ENCODE peak calls at places on chromosomes 13 and 19, in eight cellular contexts. U, H, I, C, S, A, J and M are unnamed samples.

GRCh38 chr19:18672606-18673337 is 10.7 kb upstream of the CRTC1 start:
- DNase-seq in U (no peak), H (no peak), A (peak), S (peak), I (peak), J (peak), C (peak), M (no peak)

GRCh38 chr19:55633866-55634265 is 6.9 kb upstream of the ZNF580 start:
- DNase-seq in C (no peak), H (no peak), I (no peak), J (no peak), A (no peak), U (no peak), S (no peak), M (no peak)

GRCh38 chr13:113659337-113659736 is 1.3 kb upstream of the ATP4B start:
- DNase-seq in J (no peak), H (no peak), A (no peak), I (no peak), C (no peak), U (no peak), S (no peak), M (no peak)

GRCh38 chr13:21074601-21075302 is 13.4 kb upstream of the LATS2 start:
- DNase-seq in A (peak), H (no peak), I (no peak), J (no peak), U (no peak), C (no peak), S (peak), M (no peak)

GRCh38 chr13:111219950-111220349 is 100.5 kb upstream of the TEX29 start:
- DNase-seq in I (no peak), C (no peak), J (no peak), S (no peak), H (no peak), U (no peak), A (no peak), M (no peak)

GRCh38 chr19:38977445-38978314 is 2.1 kb upstream of the FBXO17 start:
- DNase-seq in J (no peak), C (no peak), A (no peak), H (peak), U (no peak), S (no peak), I (no peak), M (no peak)

GRCh38 chr13:32135655-32136054 is 104.1 kb downstream of the FRY start:
- DNase-seq in J (no peak), H (peak), I (no peak), A (peak), S (no peak), C (no peak), U (no peak), M (no peak)

GRCh38 chr13:41496420-41497234 is 39.3 kb downstream of the RGCC start:
- DNase-seq in J (no peak), H (peak), A (peak), S (no peak), I (no peak), U (no peak), C (no peak), M (no peak)

GRCh38 chr13:30148171-30148754 is 159.1 kb downstream of the KATNAL1 start:
- DNase-seq in J (peak), U (no peak), S (no peak), C (no peak), I (no peak), A (no peak), H (no peak), M (no peak)

GRCh38 chr13:75871059-75871458 is 234.9 kb downstream of the LMO7 start:
- DNase-seq in S (no peak), J (no peak), C (no peak), U (no peak), A (no peak), H (no peak), I (no peak), M (no peak)
- H3K4me3 ChIP-seq in S (no peak), J (no peak), C (no peak), U (no peak), A (no peak), H (peak), I (peak), M (peak)

GRCh38 chr19:13033244-13033643 is 38.0 kb downstream of the NFIX start:
- DNase-seq in J (peak), I (no peak), H (no peak), A (no peak), C (no peak), S (no peak), U (no peak), M (no peak)
- TF ChIP-seq CTCF in J (peak), I (no peak), H (peak), A (peak), C (no peak), S (peak), U (no peak), M (no peak)

GRCh38 chr19:6773323-6773931 is 919 bp downstream of the VAV1 start:
- DNase-seq in J (peak), S (no peak), U (peak), A (no peak), C (no peak), I (peak), H (no peak), M (peak)
- H3K4me3 ChIP-seq in J (peak), S (no peak), U (peak), A (no peak), C (no peak), I (peak), H (no peak), M (peak)

GRCh38 chr19:3277649-3278048 is 53.2 kb downstream of the CELF5 start:
- DNase-seq in J (no peak), S (no peak), A (no peak), U (no peak), I (no peak), H (no peak), C (no peak), M (no peak)

GRCh38 chr19:3275068-3275582 is 50.7 kb downstream of the CELF5 start:
- DNase-seq in J (peak), S (no peak), I (no peak), H (no peak), A (no peak), U (no peak), C (no peak), M (no peak)

GRCh38 chr19:3274245-3275067 is 50.0 kb downstream of the CELF5 start:
- DNase-seq in I (no peak), J (no peak), A (no peak), S (no peak), U (no peak), H (no peak), C (no peak), M (no peak)

GRCh38 chr19:3276341-3276799 is 51.9 kb downstream of the CELF5 start:
- DNase-seq in U (no peak), S (no peak), A (no peak), J (peak), I (no peak), H (no peak), C (no peak), M (peak)

GRCh38 chr19:3275583-3276340 is 51.3 kb downstream of the CELF5 start:
- DNase-seq in S (peak), C (no peak), U (peak), I (peak), J (peak), H (peak), A (peak), M (peak)
- TF ChIP-seq CTCF in S (no peak), C (peak), U (no peak), I (no peak), J (peak), H (peak), A (no peak), M (no peak)

DNA sequence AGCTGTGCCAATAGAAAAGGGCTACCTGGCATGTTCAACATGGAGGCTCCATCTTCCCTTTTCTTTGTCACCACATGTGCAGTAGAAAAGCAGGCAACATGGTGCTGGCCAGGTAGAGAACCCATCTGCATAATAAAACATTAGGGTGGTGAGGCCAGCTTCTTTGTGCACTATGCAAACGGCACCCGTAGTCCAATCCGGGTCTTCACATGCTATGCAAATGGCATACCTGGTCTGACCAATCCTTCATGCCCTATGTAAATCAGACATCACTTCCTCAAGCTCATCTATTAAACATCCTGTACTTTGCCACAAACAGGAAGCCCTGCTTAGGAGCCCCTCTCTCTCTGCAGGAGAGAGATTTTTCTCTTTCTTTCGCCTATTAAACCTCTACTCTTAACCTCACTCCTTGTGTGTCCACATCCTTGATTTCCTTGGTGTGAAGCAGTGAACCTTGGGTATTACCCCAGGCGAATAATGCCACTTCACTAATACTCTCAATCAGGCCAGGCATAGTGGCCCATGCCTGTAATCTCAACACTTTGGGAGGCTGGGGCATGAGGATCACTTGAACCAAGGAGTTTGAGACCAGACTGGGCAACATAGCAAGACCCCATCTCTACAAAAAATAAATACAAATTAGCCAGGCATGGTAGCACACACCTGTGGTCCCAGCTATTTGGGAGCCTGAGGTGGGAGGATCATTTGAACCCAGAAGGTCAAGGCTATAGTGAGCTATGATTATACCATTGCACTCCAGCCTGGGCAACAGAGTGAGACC is 111.3 kb upstream of the MRI1 start:
- DNase-seq in C (no peak), U (no peak), S (no peak), I (no peak), H (no peak), J (peak), A (no peak), M (no peak)
- H3K4me3 ChIP-seq in C (no peak), U (no peak), S (no peak), I (no peak), H (no peak), J (no peak), A (no peak), M (no peak)

GRCh38 chr19:48810151-48810550 is 678 bp downstream of the BCAT2 start:
- DNase-seq in U (no peak), A (no peak), C (no peak), S (no peak), H (no peak), I (no peak), J (peak), M (no peak)

GRCh38 chr19:48813123-48813911 is 2.5 kb upstream of the BCAT2 start:
- DNase-seq in I (no peak), U (no peak), S (no peak), H (no peak), A (no peak), J (no peak), C (no peak), M (no peak)

GRCh38 chr19:48814895-48815294 is 4.1 kb upstream of the BCAT2 start:
- DNase-seq in S (no peak), H (no peak), A (no peak), U (no peak), I (no peak), C (no peak), J (no peak), M (no peak)

GRCh38 chr19:48815870-48816501 is 5.2 kb upstream of the BCAT2 start:
- DNase-seq in S (no peak), C (no peak), I (no peak), H (no peak), U (no peak), J (peak), A (no peak), M (no peak)

DNA sequence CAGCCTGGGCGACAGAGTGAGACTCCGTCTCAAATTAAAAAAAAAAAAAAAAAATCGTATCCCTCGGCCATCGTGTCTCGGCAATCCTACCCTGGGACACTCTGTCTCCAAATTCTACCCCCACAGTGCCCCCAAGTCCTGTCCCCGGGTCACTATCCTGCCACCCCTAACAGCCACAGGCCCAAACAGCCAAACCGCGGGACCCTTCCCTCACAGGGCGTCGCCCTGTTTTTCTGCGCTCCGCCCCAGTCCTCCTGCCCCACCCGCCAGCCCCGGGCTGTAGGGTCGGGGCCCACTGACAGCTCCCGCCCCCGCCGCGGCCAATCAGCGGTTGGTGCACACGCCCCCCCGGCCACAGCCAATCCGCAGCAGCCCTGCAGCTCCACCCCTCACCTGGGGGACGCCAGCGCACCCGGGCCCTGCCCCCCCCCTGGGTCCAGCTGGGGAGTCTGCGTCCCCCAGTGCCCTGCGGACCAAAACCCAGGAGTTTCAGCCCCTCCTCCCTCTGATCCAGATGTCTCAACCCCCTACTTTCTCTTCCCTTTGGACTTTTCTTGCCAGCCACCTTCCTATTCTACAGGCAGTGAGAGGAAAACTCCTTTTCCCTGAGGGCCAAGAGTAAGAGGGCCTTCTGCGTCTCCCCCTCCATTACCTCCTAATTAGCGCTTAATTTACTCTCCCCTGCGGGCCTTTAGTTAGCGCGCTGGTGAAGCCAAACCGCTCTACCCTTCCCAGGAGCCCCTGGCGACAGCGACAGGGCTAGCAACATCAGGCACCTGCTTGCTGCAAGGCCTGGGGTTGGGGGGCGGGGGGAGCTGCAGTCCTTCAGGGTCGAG is 1.5 kb upstream of the BCAT2 start:
- DNase-seq in A (peak), S (peak), U (peak), H (peak), C (no peak), I (peak), J (peak), M (peak)
- TF ChIP-seq CTCF in A (no peak), S (no peak), U (no peak), H (no peak), C (no peak), I (no peak), J (no peak), M (no peak)

DNA sequence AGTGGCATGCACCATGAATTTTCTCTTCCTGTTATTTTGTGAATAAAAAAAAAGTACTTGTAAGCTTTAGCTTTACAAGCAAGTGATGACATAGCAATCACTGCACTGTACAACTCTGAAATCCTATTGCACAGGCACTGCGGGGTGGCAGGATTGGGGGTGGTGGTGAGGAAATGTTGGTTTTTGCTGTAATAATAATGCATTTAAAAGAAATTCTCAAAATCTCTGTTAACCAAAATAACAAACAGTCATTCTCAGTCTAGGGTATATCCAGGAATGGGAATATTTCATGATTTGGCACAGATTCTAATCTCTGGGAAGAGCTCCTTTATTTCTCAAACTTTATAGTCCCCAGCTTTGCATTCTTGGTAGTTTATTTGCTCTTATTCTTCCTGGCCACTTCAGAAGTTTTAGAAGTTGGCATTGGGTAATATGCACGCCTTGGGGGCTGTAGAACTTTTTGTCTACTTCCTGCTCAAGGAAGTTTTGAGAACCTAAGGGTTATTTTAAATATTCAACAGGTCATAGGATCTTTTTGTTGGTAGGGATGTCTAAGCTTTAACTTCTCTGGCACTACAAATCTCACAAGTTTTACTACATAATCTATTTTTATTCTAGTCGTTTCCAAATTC is 353.0 kb upstream of the KLF12 start:
- DNase-seq in H (no peak), U (no peak), S (peak), J (no peak), C (no peak), A (peak), I (no peak), M (no peak)
- H3K4me3 ChIP-seq in H (no peak), U (no peak), S (no peak), J (no peak), C (no peak), A (no peak), I (no peak), M (no peak)